ENCODE peak calls at places on chromosome 10, in eight cellular contexts. I, F, C, S, U, P, H and V are unnamed samples.

GRCh38 chr10:100969175-100970075 is at the start of gene SEMA4G:
- DNase-seq in I (no peak), F (peak), C (peak), S (peak), U (no peak), P (peak), H (peak), V (peak)

GRCh38 chr10:132957131-132957530 is 14.8 kb upstream of the CFAP46 start:
- DNase-seq in I (peak), F (no peak), C (no peak), S (no peak), U (no peak), P (no peak), H (no peak), V (no peak)

GRCh38 chr10:31133628-31134302 is 102.1 kb upstream of the ZNF438 start:
- DNase-seq in I (peak), F (peak), C (peak), S (peak), U (no peak), P (peak), H (peak), V (peak)

GRCh38 chr10:43673471-43673870 is 24.8 kb upstream of the ZNF32 start:
- DNase-seq in I (no peak), F (no peak), C (no peak), S (no peak), U (no peak), P (peak), H (no peak), V (no peak)

GRCh38 chr10:127033116-127033515 is 127.9 kb downstream of the DOCK1 start:
- DNase-seq in I (no peak), F (no peak), C (no peak), S (no peak), U (no peak), P (no peak), H (no peak), V (no peak)

GRCh38 chr10:27805215-27805614 is 59.6 kb upstream of the MKX start:
- DNase-seq in I (no peak), F (no peak), C (no peak), S (no peak), U (no peak), P (no peak), H (no peak), V (no peak)

GRCh38 chr10:94902570-94902969 is 35.9 kb upstream of the CYP2C9 start:
- DNase-seq in I (no peak), F (no peak), C (no peak), S (no peak), U (no peak), P (no peak), H (peak), V (no peak)

GRCh38 chr10:78907458-78908211 is 161.1 kb upstream of the ZMIZ1 start:
- DNase-seq in I (peak), F (no peak), C (no peak), S (peak), U (no peak), P (no peak), H (no peak), V (no peak)

GRCh38 chr10:43339136-43339535 is 32.3 kb upstream of the FXYD4 start:
- DNase-seq in I (no peak), F (no peak), C (no peak), S (no peak), U (no peak), P (no peak), H (no peak), V (no peak)

GRCh38 chr10:103481974-103482531 is 3.0 kb upstream of the CALHM3 start:
- DNase-seq in I (no peak), F (peak), C (peak), S (peak), U (peak), P (peak), H (peak), V (peak)

GRCh38 chr10:74290703-74291102 is 139.7 kb downstream of the ADK start:
- DNase-seq in I (no peak), F (no peak), C (peak), S (no peak), U (peak), P (peak), H (no peak), V (no peak)

GRCh38 chr10:43043342-43043772 is 33.5 kb upstream of the RET start:
- DNase-seq in I (peak), F (no peak), C (no peak), S (no peak), U (no peak), P (no peak), H (no peak), V (no peak)

GRCh38 chr10:98041352-98042043 is 11.1 kb upstream of the CRTAC1 start:
- DNase-seq in I (no peak), F (peak), C (peak), S (peak), U (no peak), P (peak), H (peak), V (peak)

GRCh38 chr10:20624642-20625041 is 272.5 kb downstream of the NEBL start:
- DNase-seq in I (no peak), F (no peak), C (peak), S (no peak), U (peak), P (no peak), H (no peak), V (no peak)

GRCh38 chr10:124946945-124947344 is 5.0 kb downstream of the ZRANB1 start:
- DNase-seq in I (no peak), F (no peak), C (no peak), S (no peak), U (no peak), P (no peak), H (no peak), V (no peak)

GRCh38 chr10:87608756-87609155 is 50.9 kb upstream of the PAPSS2 start:
- DNase-seq in I (no peak), F (no peak), C (no peak), S (no peak), U (no peak), P (no peak), H (no peak), V (no peak)

GRCh38 chr10:10528563-10528910 is 489.1 kb upstream of the CELF2 start:
- DNase-seq in I (no peak), F (no peak), C (no peak), S (no peak), U (peak), P (peak), H (no peak), V (no peak)

GRCh38 chr10:103564116-103564501 is 70.6 kb downstream of the NEURL1 start:
- DNase-seq in I (no peak), F (no peak), C (no peak), S (no peak), U (no peak), P (no peak), H (no peak), V (no peak)

GRCh38 chr10:127153166-127153565 is 43.2 kb downstream of the INSYN2A start:
- DNase-seq in I (peak), F (no peak), C (peak), S (no peak), U (no peak), P (no peak), H (no peak), V (no peak)

GRCh38 chr10:30782543-30783461 is 153.2 kb upstream of the LYZL2 start:
- DNase-seq in I (no peak), F (no peak), C (peak), S (no peak), U (peak), P (peak), H (no peak), V (no peak)

GRCh38 chr10:37314862-37315261 is 189.5 kb downstream of the ANKRD30A start:
- DNase-seq in I (no peak), F (no peak), C (no peak), S (no peak), U (no peak), P (no peak), H (no peak), V (no peak)

GRCh38 chr10:6242089-6242488 is 39.4 kb downstream of the PFKFB3 start:
- DNase-seq in I (no peak), F (no peak), C (no peak), S (no peak), U (no peak), P (no peak), H (no peak), V (no peak)

GRCh38 chr10:57262908-57263307 is 901.8 kb upstream of the ZWINT start:
- DNase-seq in I (no peak), F (no peak), C (no peak), S (no peak), U (no peak), P (no peak), H (no peak), V (no peak)